ENCODE peak calls at places on chromosomes 5 and 9, in six cellular contexts. M is SK-N-SH, G is HepG2, X is K562, B is HCT116, R is GM12878. Q is an unnamed sample.

GRCh38 chr9:37909326-37909725 is 5.4 kb upstream of the SLC25A51 start:
- DNase-seq in M (no peak), X (no peak), B (no peak), G (no peak), R (no peak), Q (no peak)

GRCh38 chr5:33261305-33261704 is 179.5 kb upstream of the TARS1 start:
- DNase-seq in M (no peak), R (no peak), G (no peak), X (no peak), B (no peak), Q (no peak)

GRCh38 chr5:53194086-53194485 is 84.5 kb upstream of the MOCS2 start:
- DNase-seq in G (no peak), B (no peak), X (no peak), M (no peak), R (no peak), Q (no peak)

GRCh38 chr5:73451218-73452130 is 2.9 kb upstream of the FOXD1 start:
- DNase-seq in G (no peak), M (peak), B (no peak), X (peak), R (no peak), Q (peak)

GRCh38 chr5:141618030-141618803 is 583 bp downstream of the DIAPH1 start:
- DNase-seq in R (no peak), B (peak), M (peak), G (peak), X (peak), Q (peak)

GRCh38 chr5:32223972-32224608 is 50.0 kb upstream of the GOLPH3 start:
- DNase-seq in M (no peak), X (no peak), G (peak), R (no peak), B (peak), Q (peak)

GRCh38 chr5:73831066-73831465 is 205.1 kb downstream of the ARHGEF28 start:
- DNase-seq in G (no peak), X (no peak), B (no peak), R (no peak), M (no peak), Q (no peak)

GRCh38 chr5:113487779-113488644 is at the start of gene MCC:
- DNase-seq in G (peak), M (peak), X (no peak), R (no peak), B (peak), Q (peak)

GRCh38 chr9:133880851-133881634 is 111.1 kb downstream of the VAV2 start:
- DNase-seq in M (peak), X (no peak), G (no peak), B (no peak), R (no peak), Q (no peak)

GRCh38 chr5:38069360-38069759 is 189.0 kb upstream of the EGFLAM start:
- DNase-seq in G (peak), B (no peak), M (no peak), X (no peak), R (no peak), Q (no peak)

GRCh38 chr5:65663804-65664521 is 39.1 kb downstream of the SHLD3 start:
- DNase-seq in M (peak), X (no peak), B (peak), R (no peak), G (no peak), Q (peak)

GRCh38 chr5:31346896-31347557 is 153.5 kb downstream of the CDH6 start:
- DNase-seq in G (no peak), X (no peak), B (no peak), R (no peak), M (no peak), Q (no peak)

GRCh38 chr5:149818116-149818515 is 88.0 kb downstream of the PPARGC1B start:
- DNase-seq in B (no peak), G (no peak), X (no peak), R (no peak), M (no peak), Q (no peak)

GRCh38 chr9:103183569-103184191 is 188.5 kb downstream of the CYLC2 start:
- DNase-seq in X (no peak), R (no peak), B (no peak), M (peak), G (peak), Q (peak)

GRCh38 chr5:54909126-54909525 is 76.3 kb downstream of the ESM1 start:
- DNase-seq in M (no peak), G (no peak), X (no peak), B (no peak), R (no peak), Q (no peak)

GRCh38 chr5:96876292-96876850 is at the start of gene ERAP2:
- DNase-seq in G (peak), B (no peak), M (no peak), R (no peak), X (peak), Q (peak)

GRCh38 chr5:151632524-151632923 is 41.4 kb upstream of the FAT2 start:
- DNase-seq in X (no peak), M (no peak), G (peak), R (no peak), B (no peak), Q (no peak)

GRCh38 chr5:138466900-138467710 is 1.8 kb downstream of the EGR1 start:
- DNase-seq in M (peak), R (no peak), B (no peak), G (no peak), X (no peak), Q (no peak)

GRCh38 chr5:31921852-31922305 is 252.2 kb downstream of the GOLPH3 start:
- DNase-seq in R (no peak), G (no peak), B (no peak), M (no peak), X (no peak), Q (peak)

GRCh38 chr5:111719773-111720172 is 37.2 kb downstream of the NREP start:
- DNase-seq in X (no peak), R (no peak), B (no peak), M (no peak), G (peak), Q (no peak)

GRCh38 chr9:130448035-130448624 is 3.4 kb downstream of the ASS1 start:
- DNase-seq in G (no peak), B (no peak), M (no peak), X (peak), R (no peak), Q (peak)

GRCh38 chr9:130444565-130445221 is at the start of gene ASS1:
- DNase-seq in B (no peak), M (no peak), R (no peak), X (peak), G (peak), Q (peak)

GRCh38 chr9:130447193-130447816 is 2.5 kb downstream of the ASS1 start:
- DNase-seq in B (no peak), G (no peak), R (no peak), X (no peak), M (no peak), Q (no peak)

GRCh38 chr9:130445268-130445983 is 665 bp downstream of the ASS1 start:
- DNase-seq in B (no peak), X (no peak), G (peak), R (no peak), M (no peak), Q (peak)

GRCh38 chr9:130446111-130446861 is 1.5 kb downstream of the ASS1 start:
- DNase-seq in B (no peak), G (peak), X (peak), M (peak), R (no peak), Q (peak)
- TF ChIP-seq REST in B (no peak), G (no peak), X (no peak), M (no peak), R (no peak), Q (no peak)

GRCh38 chr9:124040186-124040920 is 28.8 kb downstream of the LHX2 start:
- DNase-seq in B (no peak), X (no peak), R (no peak), M (peak), G (no peak), Q (peak)
- H2AFZ ChIP-seq in B (peak), X (peak), R (no peak), M (peak), G (peak), Q (peak)

GRCh38 chr9:75909776-75910175 is 19.3 kb downstream of the PCSK5 start:
- DNase-seq in M (no peak), B (peak), R (no peak), X (no peak), G (no peak), Q (no peak)
- TF ChIP-seq REST in M (no peak), B (no peak), R (no peak), X (no peak), G (no peak), Q (no peak)

GRCh38 chr5:159947708-159948358 is 31.6 kb downstream of the ADRA1B start:
- DNase-seq in R (no peak), M (no peak), G (no peak), B (no peak), X (no peak), Q (no peak)
- H2AFZ ChIP-seq in R (no peak), M (peak), G (no peak), B (no peak), X (no peak), Q (peak)

DNA sequence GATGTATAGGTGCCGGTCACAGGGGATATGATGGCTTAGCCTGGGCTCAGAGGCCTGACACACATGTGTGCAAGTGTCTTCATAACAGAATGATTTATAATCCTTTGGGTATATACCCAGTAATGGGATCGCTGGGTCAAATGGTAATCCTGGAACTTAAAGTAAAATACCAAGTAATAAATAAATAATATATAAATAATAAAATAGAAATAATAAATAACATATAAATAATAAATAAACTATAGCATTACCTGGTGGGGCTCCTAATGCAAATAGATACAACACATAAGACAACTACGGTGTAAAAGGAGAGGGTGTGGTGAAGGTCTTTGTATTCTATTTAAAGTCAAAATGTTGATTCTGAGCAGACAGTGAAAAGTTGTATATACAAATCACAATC is 68.5 kb upstream of the GFPT2 start:
- DNase-seq in M (no peak), R (no peak), X (no peak), G (no peak), B (no peak), Q (no peak)
- TF ChIP-seq REST in M (no peak), R (no peak), X (no peak), G (no peak), B (no peak), Q (no peak)